ENCODE peak calls at places on chromosomes 1 and 21, in eight cellular contexts. Q is effector memory CD8-positive, alpha-beta T cell; Y is fibroblast of mammary gland; A is HAP-1; G is mammary epithelial cell; T is H9; L is esophagus squamous epithelium; B is EH. P is an unnamed sample.

GRCh38 chr21:34722684-34723300 is 54.0 kb downstream of the CLIC6 start:
- DNase-seq in Q (peak), Y (no peak), A (peak), G (no peak), T (peak), L (no peak), B (no peak), P (no peak)

GRCh38 chr1:228373004-228373680 is 33.5 kb downstream of the TRIM11 start:
- DNase-seq in Q (no peak), Y (no peak), A (no peak), G (no peak), T (no peak), L (no peak), B (no peak), P (no peak)

GRCh38 chr1:202713110-202713509 is 2.9 kb upstream of the SYT2 start:
- DNase-seq in Q (no peak), Y (no peak), A (peak), G (no peak), T (peak), L (no peak), B (no peak), P (no peak)

GRCh38 chr1:150563340-150564038 is 14.3 kb downstream of the ADAMTSL4 start:
- DNase-seq in Q (peak), Y (peak), A (no peak), G (peak), T (no peak), L (no peak), B (peak), P (peak)

GRCh38 chr1:155389831-155390230 is 69.1 kb downstream of the RUSC1 start:
- DNase-seq in Q (no peak), Y (peak), A (no peak), G (peak), T (no peak), L (no peak), B (peak), P (no peak)

GRCh38 chr1:223363856-223364684 is at the start of gene SUSD4:
- DNase-seq in Q (peak), Y (no peak), A (peak), G (no peak), T (peak), L (no peak), B (peak), P (peak)

GRCh38 chr1:43420874-43421273 is 31.2 kb downstream of the SZT2 start:
- DNase-seq in Q (no peak), Y (no peak), A (no peak), G (no peak), T (no peak), L (no peak), B (no peak), P (no peak)

GRCh38 chr1:58783993-58784757 is at the start of gene JUN:
- DNase-seq in Q (peak), Y (peak), A (peak), G (peak), T (peak), L (peak), B (peak), P (peak)

GRCh38 chr1:29388884-29389283 is 152.6 kb downstream of the PTPRU start:
- DNase-seq in Q (no peak), Y (no peak), A (no peak), G (no peak), T (no peak), L (no peak), B (no peak), P (no peak)

GRCh38 chr1:56052090-56052489 is 527.3 kb downstream of the PLPP3 start:
- DNase-seq in Q (no peak), Y (no peak), A (no peak), G (no peak), T (no peak), L (no peak), B (no peak), P (no peak)

P was measured in ACHN.